ENCODE peak calls at places on chromosomes 2 and 18, in four cellular contexts. N, G, W and C are unnamed samples.

GRCh38 chr18:2855560-2856350 is 8.9 kb downstream of the EMILIN2 start:
- DNase-seq in W (no peak), N (no peak), G (no peak), C (no peak)

GRCh38 chr2:66578067-66578852 is 143.3 kb downstream of the MEIS1 start:
- DNase-seq in W (no peak), G (no peak), N (no peak), C (no peak)

GRCh38 chr18:62452280-62452824 is 70.5 kb upstream of the ZCCHC2 start:
- DNase-seq in W (no peak), G (no peak), N (no peak), C (no peak)

GRCh38 chr2:154740360-154740759 is 41.9 kb downstream of the KCNJ3 start:
- DNase-seq in G (no peak), W (no peak), N (no peak), C (no peak)

GRCh38 chr18:35407871-35408481 is 30.8 kb upstream of the ZNF396 start:
- DNase-seq in N (no peak), W (peak; percentile 45), G (peak; percentile 55), C (no peak)

GRCh38 chr18:7688580-7688979 is 121.5 kb downstream of the PTPRM start:
- DNase-seq in W (no peak), N (no peak), G (no peak), C (no peak)

GRCh38 chr2:133561045-133561852 is 7.0 kb downstream of the NCKAP5 start:
- DNase-seq in W (no peak), N (no peak), G (peak; percentile 78), C (no peak)

GRCh38 chr2:239399404-239399999 is 1.3 kb downstream of the HDAC4 start:
- DNase-seq in G (peak; percentile 16), W (no peak), N (peak; percentile 24), C (no peak)

GRCh38 chr2:25043241-25043867 is 1.5 kb downstream of the EFR3B start:
- DNase-seq in W (peak; percentile 20), N (peak; percentile 50), G (peak; percentile 92), C (peak; percentile 8)

GRCh38 chr18:28132084-28132483 is 44.8 kb downstream of the CDH2 start:
- DNase-seq in W (no peak), G (no peak), N (no peak), C (no peak)

GRCh38 chr2:230829959-230830358 is 34.8 kb upstream of the ITM2C start:
- DNase-seq in W (no peak), G (no peak), N (no peak), C (no peak)

GRCh38 chr18:12291161-12291560 is 16.9 kb upstream of the TUBB6 start:
- DNase-seq in W (no peak), G (no peak), N (no peak), C (no peak)

GRCh38 chr18:46546111-46546640 is 110.8 kb downstream of the LOXHD1 start:
- DNase-seq in G (peak; percentile 26), W (no peak), N (no peak), C (no peak)

GRCh38 chr2:66435549-66435875 is 587 bp downstream of the MEIS1 start:
- DNase-seq in N (no peak), W (no peak), G (no peak), C (no peak)

GRCh38 chr18:77165489-77166415 is 33.2 kb upstream of the MBP start:
- DNase-seq in N (no peak), G (no peak), W (no peak), C (no peak)